ENCODE peak calls at places on chromosomes 5 and 9, in ten cellular contexts. One of them, this sample, is unnamed.

GRCh38 chr9:88533951-88534455 is 975 bp upstream of the NXNL2 start:
- DNase-seq in HS-5: peak
- DNase-seq in gastrocnemius medialis: no peak
- DNase-seq in NCI-H748 treated with DMSO at 0.1 percent for 48 hours: no peak
- DNase-seq in A172: peak
- DNase-seq in H9: peak
- DNase-seq in body of pancreas: peak
- DNase-seq in neural crest cell: no peak
- DNase-seq in AG10803: peak
- DNase-seq in GM06990: no peak
- DNase-seq in this sample: peak

GRCh38 chr5:113356487-113356886 is 78.3 kb downstream of the TSSK1B start:
- DNase-seq in HS-5: no peak
- DNase-seq in AG10803: no peak
- DNase-seq in gastrocnemius medialis: no peak
- DNase-seq in GM06990: no peak
- DNase-seq in neural crest cell: no peak
- DNase-seq in NCI-H748 treated with DMSO at 0.1 percent for 48 hours: no peak
- DNase-seq in H9: no peak
- DNase-seq in body of pancreas: peak
- DNase-seq in A172: no peak
- DNase-seq in this sample: no peak

GRCh38 chr9:110050925-110051355 is 157.0 kb downstream of the C9orf152 start:
- DNase-seq in gastrocnemius medialis: peak
- DNase-seq in NCI-H748 treated with DMSO at 0.1 percent for 48 hours: no peak
- DNase-seq in body of pancreas: peak
- DNase-seq in A172: peak
- DNase-seq in GM06990: peak
- DNase-seq in neural crest cell: no peak
- DNase-seq in HS-5: peak
- DNase-seq in H9: no peak
- DNase-seq in AG10803: peak
- DNase-seq in this sample: no peak

GRCh38 chr5:31172881-31173280 is 20.6 kb upstream of the CDH6 start:
- DNase-seq in A172: no peak
- DNase-seq in neural crest cell: no peak
- DNase-seq in GM06990: no peak
- DNase-seq in HS-5: no peak
- DNase-seq in NCI-H748 treated with DMSO at 0.1 percent for 48 hours: no peak
- DNase-seq in AG10803: no peak
- DNase-seq in H9: no peak
- DNase-seq in body of pancreas: no peak
- DNase-seq in gastrocnemius medialis: no peak
- DNase-seq in this sample: no peak

GRCh38 chr5:103962023-103962422 is 399.4 kb upstream of the NUDT12 start:
- DNase-seq in H9: no peak
- DNase-seq in A172: no peak
- DNase-seq in NCI-H748 treated with DMSO at 0.1 percent for 48 hours: no peak
- DNase-seq in GM06990: no peak
- DNase-seq in body of pancreas: no peak
- DNase-seq in AG10803: no peak
- DNase-seq in gastrocnemius medialis: no peak
- DNase-seq in HS-5: no peak
- DNase-seq in neural crest cell: no peak
- DNase-seq in this sample: no peak

GRCh38 chr9:131668439-131669233 is 71.2 kb downstream of the RAPGEF1 start:
- DNase-seq in GM06990: peak
- DNase-seq in body of pancreas: peak
- DNase-seq in A172: peak
- DNase-seq in AG10803: peak
- DNase-seq in H9: no peak
- DNase-seq in neural crest cell: no peak
- DNase-seq in NCI-H748 treated with DMSO at 0.1 percent for 48 hours: no peak
- DNase-seq in gastrocnemius medialis: no peak
- DNase-seq in HS-5: peak
- DNase-seq in this sample: peak

GRCh38 chr9:97990259-97990658 is 7.1 kb downstream of the ANP32B start:
- DNase-seq in AG10803: peak
- DNase-seq in HS-5: peak
- DNase-seq in neural crest cell: no peak
- DNase-seq in gastrocnemius medialis: no peak
- DNase-seq in H9: no peak
- DNase-seq in body of pancreas: no peak
- DNase-seq in NCI-H748 treated with DMSO at 0.1 percent for 48 hours: no peak
- DNase-seq in A172: peak
- DNase-seq in GM06990: no peak
- DNase-seq in this sample: peak

GRCh38 chr9:109918359-109919163 is 138.6 kb downstream of the PALM2AKAP2 start:
- DNase-seq in GM06990: peak
- DNase-seq in A172: no peak
- DNase-seq in body of pancreas: no peak
- DNase-seq in HS-5: no peak
- DNase-seq in NCI-H748 treated with DMSO at 0.1 percent for 48 hours: peak
- DNase-seq in AG10803: no peak
- DNase-seq in neural crest cell: no peak
- DNase-seq in H9: no peak
- DNase-seq in gastrocnemius medialis: peak
- DNase-seq in this sample: no peak

GRCh38 chr5:115577741-115578140 is 24.5 kb downstream of the TICAM2 start:
- DNase-seq in A172: no peak
- DNase-seq in NCI-H748 treated with DMSO at 0.1 percent for 48 hours: no peak
- DNase-seq in gastrocnemius medialis: no peak
- DNase-seq in GM06990: no peak
- DNase-seq in body of pancreas: no peak
- DNase-seq in neural crest cell: no peak
- DNase-seq in AG10803: no peak
- DNase-seq in HS-5: no peak
- DNase-seq in H9: no peak
- DNase-seq in this sample: no peak

This sample was measured in H7.